ENCODE peak calls at places on chromosome 22, in eight cellular contexts. Z is endodermal cell; I is H7; G is cardiac muscle cell; T is NCI-H1092; H is right cardiac atrium; M is EL; O is stimulated activated CD4-positive, alpha-beta T cell treated with anti-CD3 and anti-CD28 coated beads, Interleukin-4, amount 100 ng/mL, for 48 hours. Y is an unnamed sample.
A peak's percentile ranks its signal among the peaks of the same experiment; 100 is the strongest.

GRCh38 chr22:43186272-43187170 is at the start of gene TTLL12:
- DNase-seq in Z (peak; percentile 85), I (peak; percentile 97), G (peak; percentile 73), T (no peak), H (peak; percentile 84), M (peak; percentile 62), O (peak; percentile 49), Y (peak; percentile 81)

GRCh38 chr22:30488121-30488520 is 16.3 kb upstream of the SEC14L3 start:
- DNase-seq in Z (peak; percentile 56), I (peak; percentile 68), G (no peak), T (no peak), H (no peak), M (no peak), O (no peak), Y (no peak)

GRCh38 chr22:44180706-44181032 is at the start of gene PARVG:
- DNase-seq in Z (peak; percentile 81), I (peak; percentile 81), G (no peak), T (no peak), H (no peak), M (no peak), O (peak; percentile 18), Y (no peak)

GRCh38 chr22:19422440-19423301 is 8.9 kb downstream of the HIRA start:
- DNase-seq in Z (no peak), I (no peak), G (no peak), T (no peak), H (no peak), M (peak; percentile 26), O (no peak), Y (no peak)

GRCh38 chr22:33743756-33744155 is 176.5 kb downstream of the LARGE1 start:
- DNase-seq in Z (no peak), I (no peak), G (no peak), T (no peak), H (no peak), M (no peak), O (no peak), Y (no peak)

GRCh38 chr22:46691571-46691970 is 46.5 kb downstream of the CERK start:
- DNase-seq in Z (no peak), I (no peak), G (no peak), T (no peak), H (no peak), M (no peak), O (no peak), Y (no peak)

GRCh38 chr22:36022162-36022561 is 6.5 kb downstream of the RBFOX2 start:
- DNase-seq in Z (no peak), I (no peak), G (peak; percentile 46), T (no peak), H (no peak), M (peak; percentile 49), O (no peak), Y (no peak)

GRCh38 chr22:47110817-47111443 is 348.5 kb downstream of the TBC1D22A start:
- DNase-seq in Z (no peak), I (peak; percentile 14), G (peak; percentile 94), T (no peak), H (no peak), M (no peak), O (no peak), Y (no peak)

GRCh38 chr22:26435327-26436093 is 6.5 kb downstream of the ASPHD2 start:
- DNase-seq in Z (no peak), I (no peak), G (no peak), T (no peak), H (no peak), M (no peak), O (no peak), Y (no peak)

GRCh38 chr22:41561335-41561734 is 525 bp downstream of the CSDC2 start:
- DNase-seq in Z (peak; percentile 82), I (peak; percentile 79), G (no peak), T (no peak), H (no peak), M (no peak), O (no peak), Y (peak; percentile 48)

GRCh38 chr22:20131593-20131855 is at the start of gene ZDHHC8:
- DNase-seq in Z (no peak), I (peak; percentile 85), G (peak; percentile 36), T (no peak), H (peak; percentile 80), M (no peak), O (no peak), Y (peak; percentile 71)

GRCh38 chr22:38613588-38613987 is 42.6 kb downstream of the FAM227A start:
- DNase-seq in Z (no peak), I (no peak), G (no peak), T (no peak), H (no peak), M (no peak), O (no peak), Y (no peak)

GRCh38 chr22:31290494-31291402 is 1.5 kb downstream of the PIK3IP1 start:
- DNase-seq in Z (peak; percentile 97), I (peak; percentile 98), G (peak; percentile 91), T (peak; percentile 81), H (peak; percentile 99), M (peak; percentile 90), O (peak; percentile 87), Y (peak; percentile 98)

GRCh38 chr22:35150163-35151107 is 84.5 kb downstream of the ISX start:
- DNase-seq in Z (peak; percentile 95), I (peak; percentile 77), G (peak; percentile 55), T (peak; percentile 27), H (peak; percentile 80), M (peak; percentile 56), O (peak; percentile 66), Y (peak; percentile 72)

GRCh38 chr22:30717331-30717921 is 22.8 kb downstream of the OSBP2 start:
- DNase-seq in Z (no peak), I (no peak), G (peak; percentile 26), T (no peak), H (no peak), M (peak; percentile 93), O (no peak), Y (no peak)

GRCh38 chr22:45226681-45227186 is 14.0 kb downstream of the KIAA0930 start:
- DNase-seq in Z (peak; percentile 28), I (peak; percentile 42), G (peak; percentile 43), T (no peak), H (peak; percentile 54), M (no peak), O (no peak), Y (no peak)

GRCh38 chr22:21754523-21755128 is 19.0 kb upstream of the YPEL1 start:
- DNase-seq in Z (no peak), I (no peak), G (peak; percentile 58), T (no peak), H (peak; percentile 86), M (no peak), O (no peak), Y (peak; percentile 52)

GRCh38 chr22:19057999-19058491 is 64.2 kb downstream of the DGCR2 start:
- DNase-seq in Z (no peak), I (peak; percentile 19), G (no peak), T (no peak), H (no peak), M (no peak), O (no peak), Y (no peak)

GRCh38 chr22:21819183-21819770 is 48.2 kb downstream of the MAPK1 start:
- DNase-seq in Z (no peak), I (no peak), G (no peak), T (no peak), H (no peak), M (no peak), O (no peak), Y (no peak)

Y was measured in left ventricle myocardium superior.